ENCODE peak calls at places on chromosomes 4 and X, in ten cellular contexts. O is GM04504; B is substantia nigra; L is mucosa of descending colon; Q is cardiac muscle cell; V is GM03348; R is activated naive CD8-positive, alpha-beta T cell treated with anti-CD3 and anti-CD28 coated beads for 36 hours; N is AG08395; T is RCC 7860; H is Right ventricle myocardium superior. K is an unnamed sample.

GRCh38 chrX:2703991-2704369 is 12.9 kb downstream of the CD99 start:
- DNase-seq in Q (peak), V (peak), R (no peak), H (peak), T (no peak), O (no peak), L (peak), N (peak), B (no peak), K (no peak)

GRCh38 chrX:63361494-63361893 is 10.4 kb upstream of the SPIN4 start:
- DNase-seq in H (no peak), N (no peak), R (no peak), B (no peak), T (no peak), L (no peak), O (no peak), Q (no peak), V (no peak), K (no peak)

GRCh38 chr4:121226362-121226761 is 62.2 kb upstream of the TNIP3 start:
- DNase-seq in V (no peak), Q (no peak), B (no peak), N (no peak), T (no peak), H (no peak), R (no peak), L (no peak), O (no peak), K (no peak)

GRCh38 chr4:94339779-94340178 is 2.9 kb downstream of the HPGDS start:
- DNase-seq in L (no peak), Q (no peak), V (no peak), B (no peak), T (no peak), O (no peak), R (no peak), N (no peak), H (peak), K (no peak)

GRCh38 chr4:22483551-22483981 is 32.3 kb downstream of the ADGRA3 start:
- DNase-seq in H (no peak), Q (peak), V (peak), B (no peak), T (peak), R (no peak), N (peak), L (no peak), O (peak), K (no peak)

GRCh38 chrX:99117011-99117410 is 1293.1 kb downstream of the PCDH19 start:
- DNase-seq in Q (no peak), B (no peak), O (no peak), N (no peak), R (no peak), T (no peak), L (no peak), H (no peak), V (no peak), K (no peak)

GRCh38 chrX:151771726-151772125 is 37.2 kb downstream of the CNGA2 start:
- DNase-seq in T (no peak), O (no peak), V (no peak), H (no peak), N (no peak), L (no peak), Q (no peak), B (no peak), R (no peak), K (no peak)

GRCh38 chr4:152780267-152780811 is 585 bp downstream of the ARFIP1 start:
- DNase-seq in T (peak), N (peak), O (peak), B (no peak), Q (peak), L (no peak), V (peak), R (no peak), H (no peak), K (no peak)

GRCh38 chr4:183873389-183874185 is 31.5 kb upstream of the STOX2 start:
- DNase-seq in N (no peak), B (no peak), Q (no peak), O (no peak), T (peak), V (no peak), H (no peak), R (no peak), L (no peak), K (no peak)

GRCh38 chr4:23737571-23737970 is 152.3 kb downstream of the PPARGC1A start:
- DNase-seq in L (no peak), N (no peak), R (no peak), V (no peak), O (no peak), B (no peak), Q (no peak), T (peak), H (no peak), K (no peak)

GRCh38 chrX:16882702-16883486 is 12.7 kb upstream of the RBBP7 start:
- DNase-seq in V (peak), H (peak), B (peak), O (peak), L (peak), T (peak), R (peak), N (peak), Q (peak), K (no peak)

GRCh38 chrX:96909291-96909690 is 25.6 kb downstream of the RPA4 start:
- DNase-seq in Q (no peak), R (no peak), L (no peak), V (no peak), H (no peak), T (no peak), B (no peak), O (no peak), N (no peak), K (no peak)

K was measured in HuH-7.